ENCODE peak calls at places on chromosomes 13 and 19, in five cellular contexts. V is mammary epithelial cell, F is Panc1, L is fibroblast of mammary gland, I is AG04449. Q is an unnamed sample.

GRCh38 chr13:21025539-21025938 is 35.8 kb downstream of the LATS2 start:
- DNase-seq in F (no peak), V (no peak), I (no peak), L (no peak), Q (no peak)

GRCh38 chr19:5785423-5785822 is 877 bp upstream of the PRR22 start:
- DNase-seq in V (no peak), L (no peak), I (no peak), F (no peak), Q (no peak)

GRCh38 chr13:36728006-36728405 is 54.2 kb downstream of the SERTM1 start:
- DNase-seq in I (no peak), L (no peak), F (no peak), V (no peak), Q (no peak)

GRCh38 chr13:66556306-66556705 is 673.8 kb downstream of the PCDH9 start:
- DNase-seq in I (no peak), L (peak), F (no peak), V (no peak), Q (no peak)

GRCh38 chr19:12779162-12779993 is 4.0 kb upstream of the HOOK2 start:
- DNase-seq in F (no peak), L (peak), I (no peak), V (peak), Q (peak)

GRCh38 chr13:45584816-45585215 is 30.7 kb downstream of the ERICH6B start:
- DNase-seq in V (peak), F (no peak), I (no peak), L (peak), Q (peak)

GRCh38 chr19:32403291-32403995 is 2.1 kb upstream of the DPY19L3 start:
- DNase-seq in F (no peak), V (no peak), L (no peak), I (no peak), Q (no peak)

GRCh38 chr19:49658139-49658517 is 7.5 kb downstream of the IRF3 start:
- DNase-seq in F (no peak), V (no peak), L (no peak), I (no peak), Q (no peak)

GRCh38 chr13:109756778-109757177 is 29.6 kb downstream of the IRS2 start:
- DNase-seq in V (no peak), I (no peak), L (no peak), F (no peak), Q (no peak)

GRCh38 chr19:39032164-39032918 is at the start of gene FBXO27:
- DNase-seq in V (no peak), L (no peak), I (no peak), F (peak), Q (no peak)

GRCh38 chr13:34349091-34349722 is 531.3 kb downstream of the RFC3 start:
- DNase-seq in V (peak), I (peak), F (no peak), L (peak), Q (peak)

GRCh38 chr19:35828694-35829301 is 16.2 kb upstream of the PRODH2 start:
- DNase-seq in I (no peak), V (peak), F (no peak), L (peak), Q (peak)

GRCh38 chr13:83183439-83184149 is 698.7 kb downstream of the SLITRK1 start:
- DNase-seq in L (no peak), I (no peak), F (no peak), V (no peak), Q (no peak)

GRCh38 chr13:31674056-31674455 is 65.3 kb upstream of the RXFP2 start:
- DNase-seq in V (no peak), L (peak), F (no peak), I (no peak), Q (peak)

GRCh38 chr19:55646889-55647731 is 902 bp upstream of the CCDC106 start:
- DNase-seq in V (no peak), I (no peak), L (no peak), F (no peak), Q (no peak)

GRCh38 chr19:36049080-36049698 is 4.9 kb downstream of the THAP8 start:
- DNase-seq in V (no peak), I (no peak), F (no peak), L (peak), Q (peak)

GRCh38 chr19:2325261-2326046 is 2.9 kb downstream of the LSM7 start:
- DNase-seq in V (no peak), I (no peak), F (no peak), L (no peak), Q (no peak)

GRCh38 chr13:111249637-111250360 is 70.6 kb upstream of the TEX29 start:
- DNase-seq in F (no peak), L (no peak), V (no peak), I (no peak), Q (no peak)

GRCh38 chr19:42217522-42218442 is at the start of gene DEDD2:
- DNase-seq in L (peak), V (peak), F (peak), I (peak), Q (peak)

GRCh38 chr13:76937416-76937815 is 10.9 kb upstream of the ACOD1 start:
- DNase-seq in L (peak), I (peak), F (no peak), V (peak), Q (peak)

GRCh38 chr13:110388141-110388943 is 81.3 kb downstream of the COL4A2 start:
- DNase-seq in I (no peak), F (no peak), L (peak), V (peak), Q (peak)

GRCh38 chr19:12596927-12597548 is 13.6 kb downstream of the ZNF490 start:
- DNase-seq in L (no peak), I (no peak), V (no peak), F (no peak), Q (no peak)

GRCh38 chr19:10010247-10010691 is at the start of gene COL5A3:
- DNase-seq in L (peak), I (no peak), F (no peak), V (peak), Q (peak)

GRCh38 chr19:4795400-4795799 is 3.9 kb downstream of the FEM1A start:
- DNase-seq in I (no peak), L (peak), F (no peak), V (peak), Q (peak)

GRCh38 chr13:95623141-95623540 is 21.4 kb downstream of the DZIP1 start:
- DNase-seq in I (no peak), F (no peak), V (no peak), L (no peak), Q (no peak)

GRCh38 chr13:112113355-112113754 is 46.4 kb downstream of the SOX1 start:
- DNase-seq in L (no peak), V (no peak), I (no peak), F (no peak), Q (no peak)

GRCh38 chr13:73428137-73428536 is 369.3 kb downstream of the KLF5 start:
- DNase-seq in F (no peak), V (peak), I (no peak), L (peak), Q (peak)

GRCh38 chr19:38252385-38252784 is 3.8 kb downstream of the PPP1R14A start:
- DNase-seq in V (no peak), F (no peak), I (no peak), L (no peak), Q (no peak)

GRCh38 chr13:109787135-109787954 is 962 bp upstream of the IRS2 start:
- DNase-seq in F (no peak), V (peak), I (no peak), L (peak), Q (peak)

GRCh38 chr13:39167018-39167417 is 128.8 kb downstream of the NHLRC3 start:
- DNase-seq in L (no peak), V (no peak), I (no peak), F (no peak), Q (no peak)

GRCh38 chr19:47097396-47098217 is 16.0 kb downstream of the ZC3H4 start:
- DNase-seq in L (peak), V (peak), F (no peak), I (no peak), Q (no peak)

GRCh38 chr19:46017095-46017429 is 5.8 kb downstream of the PGLYRP1 start:
- DNase-seq in I (no peak), L (no peak), F (no peak), V (no peak), Q (no peak)
- TF ChIP-seq CTCF in I (no peak), L (no peak), F (peak), V (no peak), Q (no peak)

DNA sequence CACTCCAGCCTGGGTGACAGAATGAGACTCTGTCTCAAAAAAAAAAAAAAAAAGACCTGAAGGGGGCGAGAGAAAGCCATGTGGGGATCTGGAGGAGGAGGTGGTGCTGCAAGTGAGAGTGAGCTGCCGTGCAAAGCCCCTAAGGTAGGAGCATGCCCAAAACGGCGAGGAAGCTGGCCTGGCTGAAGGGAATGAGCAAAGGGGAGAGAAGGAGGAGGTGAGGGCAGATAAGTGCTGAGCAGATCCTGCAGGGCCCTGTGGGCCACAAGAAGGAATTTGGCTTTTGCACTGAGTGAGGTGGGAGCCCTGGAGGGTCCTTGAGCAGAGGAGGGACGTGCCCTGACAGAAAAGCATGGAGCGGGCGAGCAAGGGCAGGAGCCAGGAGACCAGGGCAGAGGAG is 19.4 kb upstream of the ADGRE5 start:
- DNase-seq in F (no peak), I (no peak), V (no peak), L (peak), Q (peak)
- TF ChIP-seq CTCF in F (no peak), I (peak), V (no peak), L (peak), Q (no peak)

GRCh38 chr13:41059896-41060722 is 1.2 kb upstream of the WBP4 start:
- DNase-seq in L (peak), V (peak), I (no peak), F (no peak), Q (peak)
- TF ChIP-seq CTCF in L (no peak), V (peak), I (peak), F (peak), Q (no peak)

GRCh38 chr13:28819046-28819747 is 942 bp upstream of the MTUS2 start:
- DNase-seq in I (no peak), L (peak), V (peak), F (no peak), Q (no peak)

GRCh38 chr13:28819748-28820098 is 416 bp upstream of the MTUS2 start:
- DNase-seq in V (no peak), L (peak), F (no peak), I (no peak), Q (no peak)

GRCh38 chr13:28820099-28821051 is at the start of gene MTUS2:
- DNase-seq in L (no peak), F (no peak), I (no peak), V (peak), Q (no peak)

GRCh38 chr13:28822161-28822560 is 2.0 kb downstream of the MTUS2 start:
- DNase-seq in I (no peak), V (no peak), F (no peak), L (no peak), Q (no peak)

DNA sequence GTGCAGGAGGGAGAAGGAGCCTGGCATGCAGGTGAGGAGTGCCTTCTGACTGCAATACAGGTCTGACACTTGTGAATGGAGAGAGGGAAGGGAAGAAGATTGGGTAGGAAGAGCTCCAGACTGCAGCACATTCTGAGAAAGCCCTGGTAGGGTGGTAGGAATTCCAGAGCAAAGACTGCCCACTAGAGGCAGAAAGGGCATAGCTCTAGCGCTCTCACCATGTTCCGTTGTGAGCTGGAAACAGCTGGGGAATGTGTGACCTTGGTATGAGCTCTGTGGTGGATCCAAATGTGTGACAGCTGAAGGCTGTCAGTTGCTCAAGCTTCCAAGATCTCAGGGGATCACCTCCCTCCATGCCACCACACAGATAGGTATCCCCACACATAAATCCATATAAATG is 2.9 kb upstream of the MTUS2 start:
- DNase-seq in L (no peak), F (no peak), I (no peak), V (no peak), Q (no peak)
- TF ChIP-seq CTCF in L (peak), F (no peak), I (no peak), V (no peak), Q (peak)

DNA sequence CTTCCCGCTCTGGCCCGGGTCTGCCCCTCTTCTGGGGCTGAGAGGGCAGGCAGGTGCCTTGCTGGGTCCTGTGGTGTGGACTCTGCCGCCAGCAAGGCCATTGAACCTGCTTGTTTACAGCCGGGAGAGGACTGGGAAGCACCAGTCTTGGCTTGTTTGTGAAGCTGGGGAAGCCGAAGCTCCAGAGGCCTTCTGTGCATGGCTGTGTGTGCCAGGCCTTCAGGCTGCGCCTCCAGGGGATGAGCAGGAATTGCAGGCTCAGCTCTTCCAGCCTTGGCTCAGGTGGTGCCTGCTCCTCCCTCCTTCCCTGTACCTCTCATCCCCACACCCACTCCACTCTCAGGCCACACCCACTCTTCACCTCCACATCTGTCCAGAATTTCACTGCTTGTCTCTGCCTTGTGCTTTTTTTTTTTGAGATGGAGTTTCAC is 17.5 kb downstream of the NDUFB7 start:
- DNase-seq in V (peak), L (no peak), F (no peak), I (no peak), Q (peak)
- TF ChIP-seq CTCF in V (peak), L (no peak), F (no peak), I (no peak), Q (peak)

Q was measured in MCF 10A.